ENCODE peak calls at places on chromosome 15, in five cellular contexts. One of them, this sample, is unnamed.

GRCh38 chr15:97319316-97319715 is 641.2 kb upstream of the ARRDC4 start:
- DNase-seq in naive thymus-derived CD4-positive, alpha-beta T cell: no peak
- DNase-seq in heart right ventricle: no peak
- DNase-seq in ovary: no peak
- DNase-seq in GM23248: no peak
- DNase-seq in this sample: no peak

GRCh38 chr15:60414016-60414682 is 16.4 kb upstream of the ANXA2 start:
- DNase-seq in GM23248: peak
- DNase-seq in ovary: no peak
- DNase-seq in naive thymus-derived CD4-positive, alpha-beta T cell: no peak
- DNase-seq in heart right ventricle: no peak
- DNase-seq in this sample: no peak

GRCh38 chr15:51237816-51238215 is 100.6 kb downstream of the CYP19A1 start:
- DNase-seq in naive thymus-derived CD4-positive, alpha-beta T cell: no peak
- DNase-seq in ovary: no peak
- DNase-seq in GM23248: no peak
- DNase-seq in heart right ventricle: no peak
- DNase-seq in this sample: no peak

GRCh38 chr15:90665288-90666134 is 51.6 kb upstream of the BLM start:
- DNase-seq in ovary: peak
- DNase-seq in heart right ventricle: peak
- DNase-seq in naive thymus-derived CD4-positive, alpha-beta T cell: peak
- DNase-seq in GM23248: peak
- DNase-seq in this sample: peak

GRCh38 chr15:101049856-101050646 is 130.9 kb downstream of the LRRK1 start:
- DNase-seq in ovary: peak
- DNase-seq in heart right ventricle: peak
- DNase-seq in naive thymus-derived CD4-positive, alpha-beta T cell: no peak
- DNase-seq in GM23248: no peak
- DNase-seq in this sample: no peak

GRCh38 chr15:88012233-88012632 is 244.3 kb downstream of the NTRK3 start:
- DNase-seq in naive thymus-derived CD4-positive, alpha-beta T cell: no peak
- DNase-seq in GM23248: no peak
- DNase-seq in ovary: no peak
- DNase-seq in heart right ventricle: peak
- DNase-seq in this sample: no peak

GRCh38 chr15:90059208-90059985 is 42.9 kb downstream of the IDH2 start:
- DNase-seq in heart right ventricle: peak
- DNase-seq in ovary: no peak
- DNase-seq in GM23248: no peak
- DNase-seq in naive thymus-derived CD4-positive, alpha-beta T cell: peak
- DNase-seq in this sample: peak

GRCh38 chr15:94579261-94579660 is 347.9 kb downstream of the MCTP2 start:
- DNase-seq in heart right ventricle: no peak
- DNase-seq in GM23248: no peak
- DNase-seq in ovary: no peak
- DNase-seq in naive thymus-derived CD4-positive, alpha-beta T cell: no peak
- DNase-seq in this sample: no peak

GRCh38 chr15:46848704-46849103 is 868.6 kb upstream of the SEMA6D start:
- DNase-seq in naive thymus-derived CD4-positive, alpha-beta T cell: no peak
- DNase-seq in heart right ventricle: no peak
- DNase-seq in GM23248: peak
- DNase-seq in ovary: no peak
- DNase-seq in this sample: no peak

GRCh38 chr15:70147178-70147760 is 49.6 kb upstream of the TLE3 start:
- DNase-seq in ovary: no peak
- DNase-seq in heart right ventricle: no peak
- DNase-seq in GM23248: no peak
- DNase-seq in naive thymus-derived CD4-positive, alpha-beta T cell: no peak
- DNase-seq in this sample: no peak

GRCh38 chr15:65945616-65946015 is 76.3 kb downstream of the RAB11A start:
- DNase-seq in naive thymus-derived CD4-positive, alpha-beta T cell: no peak
- DNase-seq in heart right ventricle: no peak
- DNase-seq in GM23248: no peak
- DNase-seq in ovary: no peak
- DNase-seq in this sample: no peak

GRCh38 chr15:49990835-49991540 is 128.0 kb downstream of the ATP8B4 start:
- DNase-seq in heart right ventricle: no peak
- DNase-seq in ovary: no peak
- DNase-seq in GM23248: peak
- DNase-seq in naive thymus-derived CD4-positive, alpha-beta T cell: no peak
- DNase-seq in this sample: no peak

GRCh38 chr15:33068531-33068990 is 126.0 kb downstream of the FMN1 start:
- DNase-seq in GM23248: peak
- DNase-seq in heart right ventricle: peak
- DNase-seq in naive thymus-derived CD4-positive, alpha-beta T cell: no peak
- DNase-seq in ovary: no peak
- DNase-seq in this sample: no peak

GRCh38 chr15:70665599-70665998 is 97.8 kb downstream of the UACA start:
- DNase-seq in heart right ventricle: no peak
- DNase-seq in GM23248: no peak
- DNase-seq in ovary: no peak
- DNase-seq in naive thymus-derived CD4-positive, alpha-beta T cell: no peak
- DNase-seq in this sample: no peak

GRCh38 chr15:44545934-44546802 is 9.2 kb downstream of the EIF3J start:
- DNase-seq in ovary: no peak
- DNase-seq in naive thymus-derived CD4-positive, alpha-beta T cell: no peak
- DNase-seq in heart right ventricle: peak
- DNase-seq in GM23248: peak
- DNase-seq in this sample: peak

GRCh38 chr15:44554934-44555723 is 18.2 kb downstream of the EIF3J start:
- DNase-seq in GM23248: no peak
- DNase-seq in ovary: no peak
- DNase-seq in naive thymus-derived CD4-positive, alpha-beta T cell: no peak
- DNase-seq in heart right ventricle: no peak
- DNase-seq in this sample: no peak

GRCh38 chr15:44550256-44550655 is 13.3 kb downstream of the EIF3J start:
- DNase-seq in naive thymus-derived CD4-positive, alpha-beta T cell: no peak
- DNase-seq in heart right ventricle: no peak
- DNase-seq in GM23248: peak
- DNase-seq in ovary: no peak
- DNase-seq in this sample: peak

DNA sequence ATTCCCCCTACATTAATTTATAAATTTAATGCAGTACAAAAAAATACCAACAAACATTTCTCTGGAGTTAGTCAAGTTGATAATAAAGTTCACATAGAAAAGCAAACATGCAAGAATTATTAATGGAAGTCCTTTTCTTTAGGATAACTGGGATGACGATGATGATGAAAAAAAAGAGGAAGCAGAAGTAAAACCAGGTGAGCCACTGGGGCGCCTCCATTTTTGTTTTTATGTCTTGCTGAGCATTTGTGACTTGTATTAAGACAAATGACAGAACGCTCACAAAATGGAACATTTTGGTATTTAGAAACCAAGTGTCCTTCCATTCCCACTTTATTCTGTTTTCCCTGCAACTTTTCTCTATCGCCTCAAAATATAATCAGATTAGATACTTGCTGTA is 13.8 kb downstream of the EIF3J start:
- DNase-seq in ovary: no peak
- DNase-seq in heart right ventricle: no peak
- DNase-seq in naive thymus-derived CD4-positive, alpha-beta T cell: no peak
- DNase-seq in GM23248: no peak
- DNase-seq in this sample: no peak
- H3K4me3 ChIP-seq in ovary: no peak
- H3K4me3 ChIP-seq in heart right ventricle: no peak
- H3K4me3 ChIP-seq in naive thymus-derived CD4-positive, alpha-beta T cell: no peak
- H3K4me3 ChIP-seq in GM23248: no peak
- H3K4me3 ChIP-seq in this sample: no peak

GRCh38 chr15:58731756-58732535 is 17.6 kb downstream of the ADAM10 start:
- DNase-seq in GM23248: peak
- DNase-seq in heart right ventricle: no peak
- DNase-seq in naive thymus-derived CD4-positive, alpha-beta T cell: no peak
- DNase-seq in ovary: no peak
- DNase-seq in this sample: no peak
- H3K27ac ChIP-seq in GM23248: peak
- H3K27ac ChIP-seq in heart right ventricle: peak
- H3K27ac ChIP-seq in naive thymus-derived CD4-positive, alpha-beta T cell: no peak
- H3K27ac ChIP-seq in ovary: no peak
- H3K27ac ChIP-seq in this sample: no peak

GRCh38 chr15:74400915-74401757 is 32.6 kb downstream of the SEMA7A start:
- DNase-seq in naive thymus-derived CD4-positive, alpha-beta T cell: no peak
- DNase-seq in GM23248: peak
- DNase-seq in ovary: no peak
- DNase-seq in heart right ventricle: no peak
- DNase-seq in this sample: no peak

GRCh38 chr15:74403590-74403919 is 30.2 kb downstream of the SEMA7A start:
- DNase-seq in GM23248: no peak
- DNase-seq in naive thymus-derived CD4-positive, alpha-beta T cell: no peak
- DNase-seq in heart right ventricle: no peak
- DNase-seq in ovary: no peak
- DNase-seq in this sample: no peak

GRCh38 chr15:74403981-74404563 is 29.7 kb downstream of the SEMA7A start:
- DNase-seq in naive thymus-derived CD4-positive, alpha-beta T cell: no peak
- DNase-seq in GM23248: no peak
- DNase-seq in ovary: peak
- DNase-seq in heart right ventricle: no peak
- DNase-seq in this sample: no peak

GRCh38 chr15:74402337-74402839 is 31.4 kb downstream of the SEMA7A start:
- DNase-seq in ovary: no peak
- DNase-seq in heart right ventricle: no peak
- DNase-seq in GM23248: no peak
- DNase-seq in naive thymus-derived CD4-positive, alpha-beta T cell: no peak
- DNase-seq in this sample: no peak

DNA sequence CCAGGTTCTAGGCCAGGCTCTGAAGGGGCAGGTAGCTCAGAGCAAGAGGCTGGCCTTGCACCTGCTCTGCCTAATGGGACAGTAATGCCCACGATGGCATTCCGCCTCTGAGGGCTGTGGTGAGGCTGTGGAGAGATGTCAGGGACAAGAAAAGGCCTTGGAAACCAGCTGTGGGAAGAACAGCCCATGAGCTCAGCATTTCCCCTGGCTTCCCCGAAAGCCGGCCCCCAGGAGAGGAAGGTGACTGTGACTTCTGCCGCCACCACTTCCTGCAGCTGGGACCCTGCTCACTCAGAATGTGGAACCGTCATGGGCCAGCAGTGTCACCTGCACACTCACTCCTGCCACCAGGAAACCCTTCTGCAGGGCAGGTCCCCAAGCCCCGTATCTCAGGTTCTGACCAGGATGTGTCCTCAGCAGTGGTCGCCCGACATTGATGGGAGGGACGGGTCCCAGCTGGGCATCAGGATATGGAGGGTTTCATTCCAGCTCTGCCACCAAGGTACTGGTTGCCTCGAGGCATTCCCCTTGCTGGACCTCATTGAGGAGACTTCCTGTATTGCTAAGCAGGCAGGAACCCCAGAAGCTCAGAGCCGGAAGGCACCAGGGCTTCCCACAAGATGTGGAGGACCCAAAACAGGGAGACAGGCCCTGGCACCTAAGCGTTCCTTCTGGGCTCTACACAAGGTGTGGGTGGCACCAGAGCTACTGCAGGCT is 30.7 kb downstream of the SEMA7A start:
- DNase-seq in naive thymus-derived CD4-positive, alpha-beta T cell: peak
- DNase-seq in GM23248: no peak
- DNase-seq in heart right ventricle: peak
- DNase-seq in ovary: no peak
- DNase-seq in this sample: peak
- H3K4me3 ChIP-seq in naive thymus-derived CD4-positive, alpha-beta T cell: peak
- H3K4me3 ChIP-seq in GM23248: no peak
- H3K4me3 ChIP-seq in heart right ventricle: no peak
- H3K4me3 ChIP-seq in ovary: no peak
- H3K4me3 ChIP-seq in this sample: no peak

GRCh38 chr15:93037341-93038063 is 51.5 kb downstream of the RGMA start:
- DNase-seq in naive thymus-derived CD4-positive, alpha-beta T cell: no peak
- DNase-seq in ovary: peak
- DNase-seq in heart right ventricle: peak
- DNase-seq in GM23248: peak
- DNase-seq in this sample: no peak
- H3K27ac ChIP-seq in naive thymus-derived CD4-positive, alpha-beta T cell: no peak
- H3K27ac ChIP-seq in ovary: peak
- H3K27ac ChIP-seq in heart right ventricle: peak
- H3K27ac ChIP-seq in GM23248: no peak
- H3K27ac ChIP-seq in this sample: no peak

This sample was measured in CD4-positive, alpha-beta memory T cell.